ENCODE peak calls at places on chromosomes 6 and 20, in seven cellular contexts. One of them, this sample, is unnamed.
A peak's percentile ranks its signal among the peaks of the same experiment; 100 is the strongest.

GRCh38 chr6:131135244-131136020 is at the start of gene AKAP7:
- DNase-seq in activated T-helper 1 cell treated with anti-CD3 and anti-CD28 coated beads, Interleukin-2, amount 50 U/mL, for 16 hours: peak; percentile 29
- DNase-seq in upper lobe of right lung: peak; percentile 93
- DNase-seq in A172: peak; percentile 34
- DNase-seq in neural progenitor cell: peak; percentile 91
- DNase-seq in GM12878: no peak
- DNase-seq in CD8-positive, alpha-beta T cell: peak; percentile 80
- DNase-seq in this sample: peak; percentile 72

GRCh38 chr6:30530013-30530412 is 26.3 kb downstream of the GNL1 start:
- DNase-seq in A172: no peak
- DNase-seq in GM12878: no peak
- DNase-seq in neural progenitor cell: no peak
- DNase-seq in activated T-helper 1 cell treated with anti-CD3 and anti-CD28 coated beads, Interleukin-2, amount 50 U/mL, for 16 hours: no peak
- DNase-seq in upper lobe of right lung: no peak
- DNase-seq in CD8-positive, alpha-beta T cell: no peak
- DNase-seq in this sample: no peak

GRCh38 chr20:62288535-62289105 is 14.2 kb upstream of the ADRM1 start:
- DNase-seq in upper lobe of right lung: no peak
- DNase-seq in neural progenitor cell: no peak
- DNase-seq in activated T-helper 1 cell treated with anti-CD3 and anti-CD28 coated beads, Interleukin-2, amount 50 U/mL, for 16 hours: no peak
- DNase-seq in GM12878: no peak
- DNase-seq in CD8-positive, alpha-beta T cell: no peak
- DNase-seq in A172: no peak
- DNase-seq in this sample: no peak

GRCh38 chr20:41245086-41245707 is 72.3 kb downstream of the ZHX3 start:
- DNase-seq in upper lobe of right lung: no peak
- DNase-seq in CD8-positive, alpha-beta T cell: no peak
- DNase-seq in activated T-helper 1 cell treated with anti-CD3 and anti-CD28 coated beads, Interleukin-2, amount 50 U/mL, for 16 hours: no peak
- DNase-seq in GM12878: no peak
- DNase-seq in A172: no peak
- DNase-seq in neural progenitor cell: peak; percentile 87
- DNase-seq in this sample: peak; percentile 60

GRCh38 chr6:166932616-166933015 is 23.7 kb downstream of the RNASET2 start:
- DNase-seq in activated T-helper 1 cell treated with anti-CD3 and anti-CD28 coated beads, Interleukin-2, amount 50 U/mL, for 16 hours: no peak
- DNase-seq in upper lobe of right lung: no peak
- DNase-seq in GM12878: no peak
- DNase-seq in neural progenitor cell: no peak
- DNase-seq in CD8-positive, alpha-beta T cell: no peak
- DNase-seq in A172: no peak
- DNase-seq in this sample: no peak

GRCh38 chr6:84825461-84825860 is 61.1 kb upstream of the TBX18 start:
- DNase-seq in CD8-positive, alpha-beta T cell: no peak
- DNase-seq in GM12878: no peak
- DNase-seq in neural progenitor cell: no peak
- DNase-seq in A172: peak; percentile 83
- DNase-seq in activated T-helper 1 cell treated with anti-CD3 and anti-CD28 coated beads, Interleukin-2, amount 50 U/mL, for 16 hours: no peak
- DNase-seq in upper lobe of right lung: no peak
- DNase-seq in this sample: peak; percentile 61

GRCh38 chr6:99241905-99242534 is 107.5 kb downstream of the FAXC start:
- DNase-seq in GM12878: no peak
- DNase-seq in upper lobe of right lung: no peak
- DNase-seq in activated T-helper 1 cell treated with anti-CD3 and anti-CD28 coated beads, Interleukin-2, amount 50 U/mL, for 16 hours: no peak
- DNase-seq in CD8-positive, alpha-beta T cell: no peak
- DNase-seq in neural progenitor cell: peak; percentile 56
- DNase-seq in A172: peak; percentile 25
- DNase-seq in this sample: peak; percentile 42

GRCh38 chr20:15706719-15707118 is 866.5 kb downstream of the KIF16B start:
- DNase-seq in CD8-positive, alpha-beta T cell: no peak
- DNase-seq in GM12878: no peak
- DNase-seq in activated T-helper 1 cell treated with anti-CD3 and anti-CD28 coated beads, Interleukin-2, amount 50 U/mL, for 16 hours: no peak
- DNase-seq in neural progenitor cell: no peak
- DNase-seq in A172: no peak
- DNase-seq in upper lobe of right lung: no peak
- DNase-seq in this sample: peak; percentile 42

GRCh38 chr20:24917797-24918578 is 31.1 kb upstream of the CST7 start:
- DNase-seq in upper lobe of right lung: peak; percentile 83
- DNase-seq in neural progenitor cell: peak; percentile 91
- DNase-seq in GM12878: peak; percentile 16
- DNase-seq in A172: peak; percentile 53
- DNase-seq in CD8-positive, alpha-beta T cell: peak; percentile 60
- DNase-seq in activated T-helper 1 cell treated with anti-CD3 and anti-CD28 coated beads, Interleukin-2, amount 50 U/mL, for 16 hours: no peak
- DNase-seq in this sample: peak; percentile 80

GRCh38 chr20:38919683-38920082 is 6.5 kb upstream of the FAM83D start:
- DNase-seq in GM12878: no peak
- DNase-seq in activated T-helper 1 cell treated with anti-CD3 and anti-CD28 coated beads, Interleukin-2, amount 50 U/mL, for 16 hours: no peak
- DNase-seq in upper lobe of right lung: no peak
- DNase-seq in A172: no peak
- DNase-seq in CD8-positive, alpha-beta T cell: no peak
- DNase-seq in neural progenitor cell: peak; percentile 49
- DNase-seq in this sample: no peak

GRCh38 chr20:50073500-50073899 is 39.5 kb downstream of the UBE2V1 start:
- DNase-seq in neural progenitor cell: no peak
- DNase-seq in A172: no peak
- DNase-seq in CD8-positive, alpha-beta T cell: no peak
- DNase-seq in activated T-helper 1 cell treated with anti-CD3 and anti-CD28 coated beads, Interleukin-2, amount 50 U/mL, for 16 hours: no peak
- DNase-seq in upper lobe of right lung: peak; percentile 51
- DNase-seq in GM12878: no peak
- DNase-seq in this sample: no peak

GRCh38 chr6:145428656-145429173 is 306.6 kb downstream of the EPM2A start:
- DNase-seq in activated T-helper 1 cell treated with anti-CD3 and anti-CD28 coated beads, Interleukin-2, amount 50 U/mL, for 16 hours: no peak
- DNase-seq in CD8-positive, alpha-beta T cell: no peak
- DNase-seq in upper lobe of right lung: no peak
- DNase-seq in GM12878: no peak
- DNase-seq in neural progenitor cell: peak; percentile 49
- DNase-seq in A172: no peak
- DNase-seq in this sample: no peak

GRCh38 chr6:111727798-111728197 is 122.1 kb upstream of the TRAF3IP2 start:
- DNase-seq in activated T-helper 1 cell treated with anti-CD3 and anti-CD28 coated beads, Interleukin-2, amount 50 U/mL, for 16 hours: no peak
- DNase-seq in neural progenitor cell: no peak
- DNase-seq in GM12878: no peak
- DNase-seq in upper lobe of right lung: no peak
- DNase-seq in A172: peak; percentile 11
- DNase-seq in CD8-positive, alpha-beta T cell: no peak
- DNase-seq in this sample: peak; percentile 36

GRCh38 chr6:16684195-16684689 is 77.0 kb downstream of the ATXN1 start:
- DNase-seq in CD8-positive, alpha-beta T cell: no peak
- DNase-seq in A172: no peak
- DNase-seq in neural progenitor cell: no peak
- DNase-seq in activated T-helper 1 cell treated with anti-CD3 and anti-CD28 coated beads, Interleukin-2, amount 50 U/mL, for 16 hours: no peak
- DNase-seq in upper lobe of right lung: peak; percentile 71
- DNase-seq in GM12878: no peak
- DNase-seq in this sample: no peak

GRCh38 chr20:61674688-61675087 is 391.0 kb downstream of the TAF4 start:
- DNase-seq in GM12878: no peak
- DNase-seq in A172: no peak
- DNase-seq in upper lobe of right lung: no peak
- DNase-seq in neural progenitor cell: no peak
- DNase-seq in CD8-positive, alpha-beta T cell: no peak
- DNase-seq in activated T-helper 1 cell treated with anti-CD3 and anti-CD28 coated beads, Interleukin-2, amount 50 U/mL, for 16 hours: no peak
- DNase-seq in this sample: no peak

GRCh38 chr6:78400076-78400475 is 467.3 kb upstream of the IRAK1BP1 start:
- DNase-seq in GM12878: no peak
- DNase-seq in neural progenitor cell: no peak
- DNase-seq in CD8-positive, alpha-beta T cell: no peak
- DNase-seq in upper lobe of right lung: no peak
- DNase-seq in activated T-helper 1 cell treated with anti-CD3 and anti-CD28 coated beads, Interleukin-2, amount 50 U/mL, for 16 hours: no peak
- DNase-seq in A172: no peak
- DNase-seq in this sample: no peak

GRCh38 chr6:134844120-134844519 is 105.8 kb downstream of the ALDH8A1 start:
- DNase-seq in activated T-helper 1 cell treated with anti-CD3 and anti-CD28 coated beads, Interleukin-2, amount 50 U/mL, for 16 hours: no peak
- DNase-seq in upper lobe of right lung: no peak
- DNase-seq in CD8-positive, alpha-beta T cell: no peak
- DNase-seq in GM12878: no peak
- DNase-seq in neural progenitor cell: no peak
- DNase-seq in A172: no peak
- DNase-seq in this sample: no peak

GRCh38 chr6:166905013-166905412 is 51.3 kb downstream of the RNASET2 start:
- DNase-seq in A172: no peak
- DNase-seq in upper lobe of right lung: no peak
- DNase-seq in activated T-helper 1 cell treated with anti-CD3 and anti-CD28 coated beads, Interleukin-2, amount 50 U/mL, for 16 hours: no peak
- DNase-seq in CD8-positive, alpha-beta T cell: no peak
- DNase-seq in neural progenitor cell: no peak
- DNase-seq in GM12878: no peak
- DNase-seq in this sample: no peak

GRCh38 chr6:16217156-16217721 is 21.1 kb upstream of the GMPR start:
- DNase-seq in GM12878: no peak
- DNase-seq in A172: no peak
- DNase-seq in activated T-helper 1 cell treated with anti-CD3 and anti-CD28 coated beads, Interleukin-2, amount 50 U/mL, for 16 hours: no peak
- DNase-seq in neural progenitor cell: no peak
- DNase-seq in upper lobe of right lung: no peak
- DNase-seq in CD8-positive, alpha-beta T cell: peak; percentile 45
- DNase-seq in this sample: no peak

GRCh38 chr6:85561750-85562357 is 31.8 kb downstream of the SNX14 start:
- DNase-seq in A172: no peak
- DNase-seq in neural progenitor cell: no peak
- DNase-seq in upper lobe of right lung: no peak
- DNase-seq in GM12878: no peak
- DNase-seq in CD8-positive, alpha-beta T cell: no peak
- DNase-seq in activated T-helper 1 cell treated with anti-CD3 and anti-CD28 coated beads, Interleukin-2, amount 50 U/mL, for 16 hours: no peak
- DNase-seq in this sample: no peak

GRCh38 chr6:129252377-129253071 is 369.6 kb downstream of the LAMA2 start:
- DNase-seq in activated T-helper 1 cell treated with anti-CD3 and anti-CD28 coated beads, Interleukin-2, amount 50 U/mL, for 16 hours: no peak
- DNase-seq in GM12878: no peak
- DNase-seq in upper lobe of right lung: no peak
- DNase-seq in A172: no peak
- DNase-seq in neural progenitor cell: no peak
- DNase-seq in CD8-positive, alpha-beta T cell: no peak
- DNase-seq in this sample: peak; percentile 8

GRCh38 chr20:45337367-45338120 is 10.7 kb downstream of the SDC4 start:
- DNase-seq in activated T-helper 1 cell treated with anti-CD3 and anti-CD28 coated beads, Interleukin-2, amount 50 U/mL, for 16 hours: no peak
- DNase-seq in neural progenitor cell: no peak
- DNase-seq in CD8-positive, alpha-beta T cell: no peak
- DNase-seq in upper lobe of right lung: peak; percentile 83
- DNase-seq in GM12878: no peak
- DNase-seq in A172: peak; percentile 88
- DNase-seq in this sample: peak; percentile 69

GRCh38 chr6:157272866-157273755 is 50.2 kb downstream of the TMEM242 start:
- DNase-seq in upper lobe of right lung: no peak
- DNase-seq in activated T-helper 1 cell treated with anti-CD3 and anti-CD28 coated beads, Interleukin-2, amount 50 U/mL, for 16 hours: no peak
- DNase-seq in A172: no peak
- DNase-seq in neural progenitor cell: peak; percentile 37
- DNase-seq in CD8-positive, alpha-beta T cell: peak; percentile 52
- DNase-seq in GM12878: no peak
- DNase-seq in this sample: no peak